ENCODE peak calls at places on chromosomes 4 and X, in five cellular contexts. O, I, H, M and W are unnamed samples.

GRCh38 chr4:107719211-107719926 is 665 bp downstream of the PAPSS1 start:
- DNase-seq in O (no peak), I (no peak), H (peak), M (peak), W (peak)

GRCh38 chrX:71099736-71100135 is 4.1 kb downstream of the FOXO4 start:
- DNase-seq in O (no peak), I (peak), H (no peak), M (no peak), W (no peak)

GRCh38 chrX:76915836-76916235 is 488.3 kb downstream of the MAGEE1 start:
- DNase-seq in O (no peak), I (no peak), H (no peak), M (no peak), W (no peak)

GRCh38 chrX:151633157-151633556 is 62.1 kb upstream of the PRRG3 start:
- DNase-seq in O (no peak), I (no peak), H (no peak), M (no peak), W (no peak)

GRCh38 chrX:23246001-23246400 is 88.6 kb upstream of the PTCHD1 start:
- DNase-seq in O (no peak), I (no peak), H (no peak), M (no peak), W (peak)

GRCh38 chr4:33407496-33407895 is 2687.3 kb downstream of the PCDH7 start:
- DNase-seq in O (no peak), I (no peak), H (no peak), M (peak), W (no peak)

GRCh38 chrX:93874554-93874953 is 200.5 kb downstream of the FAM133A start:
- DNase-seq in O (peak), I (no peak), H (no peak), M (peak), W (peak)

GRCh38 chr4:85368932-85369331 is 106.0 kb upstream of the ARHGAP24 start:
- DNase-seq in O (no peak), I (no peak), H (no peak), M (no peak), W (no peak)

GRCh38 chr4:2696423-2696822 is 59.7 kb downstream of the TNIP2 start:
- DNase-seq in O (no peak), I (no peak), H (no peak), M (no peak), W (no peak)

GRCh38 chr4:19205853-19206252 is 1045.9 kb upstream of the SLIT2 start:
- DNase-seq in O (no peak), I (no peak), H (no peak), M (no peak), W (no peak)

GRCh38 chr4:61204353-61204752 is 4.2 kb downstream of the ADGRL3 start:
- DNase-seq in O (peak), I (no peak), H (peak), M (peak), W (peak)

GRCh38 chrX:7330971-7331746 is 183.2 kb upstream of the PUDP start:
- DNase-seq in O (no peak), I (no peak), H (peak), M (peak), W (peak)

GRCh38 chr4:37970702-37971101 is 10.5 kb downstream of the PTTG2 start:
- DNase-seq in O (no peak), I (peak), H (peak), M (peak), W (no peak)

GRCh38 chr4:128823025-128823661 is 13.6 kb downstream of the JADE1 start:
- DNase-seq in O (no peak), I (no peak), H (peak), M (peak), W (peak)

GRCh38 chr4:77040265-77040664 is 35.5 kb downstream of the CCNI start:
- DNase-seq in O (no peak), I (no peak), H (peak), M (peak), W (peak)

GRCh38 chrX:114583646-114584433 is at the start of gene HTR2C:
- DNase-seq in O (no peak), I (no peak), H (no peak), M (no peak), W (no peak)

GRCh38 chr4:16819652-16820051 is 78.8 kb downstream of the LDB2 start:
- DNase-seq in O (no peak), I (no peak), H (no peak), M (no peak), W (no peak)

GRCh38 chr4:3128976-3129375 is 54.5 kb downstream of the HTT start:
- DNase-seq in O (no peak), I (no peak), H (peak), M (no peak), W (no peak)

GRCh38 chrX:41090568-41091238 is 5.5 kb downstream of the USP9X start:
- DNase-seq in O (no peak), I (no peak), H (peak), M (no peak), W (peak)

GRCh38 chr4:6896035-6896434 is 13.6 kb upstream of the TBC1D14 start:
- DNase-seq in O (no peak), I (no peak), H (no peak), M (no peak), W (no peak)

GRCh38 chr4:831483-831805 is 5.5 kb upstream of the CPLX1 start:
- DNase-seq in O (no peak), I (no peak), H (no peak), M (no peak), W (no peak)

GRCh38 chr4:57270350-57270749 is 160.2 kb upstream of the IGFBP7 start:
- DNase-seq in O (no peak), I (no peak), H (no peak), M (peak), W (no peak)

GRCh38 chr4:23068287-23068686 is 375.6 kb downstream of the GBA3 start:
- DNase-seq in O (no peak), I (no peak), H (no peak), M (no peak), W (no peak)

GRCh38 chr4:8045909-8046308 is 106.2 kb upstream of the AFAP1 start:
- DNase-seq in O (no peak), I (no peak), H (no peak), M (no peak), W (no peak)

GRCh38 chr4:3299538-3300197 is 6.8 kb downstream of the RGS12 start:
- DNase-seq in O (no peak), I (no peak), H (no peak), M (no peak), W (no peak)

GRCh38 chr4:86592553-86593249 is 1.4 kb upstream of the PTPN13 start:
- DNase-seq in O (no peak), I (no peak), H (peak), M (peak), W (peak)

GRCh38 chr4:150849016-150849415 is 166.1 kb downstream of the LRBA start:
- DNase-seq in O (no peak), I (no peak), H (no peak), M (peak), W (no peak)

GRCh38 chr4:2484993-2485392 is 16.1 kb downstream of the RNF4 start:
- DNase-seq in O (no peak), I (no peak), H (no peak), M (peak), W (no peak)

GRCh38 chr4:168880811-168881595 is 129.1 kb downstream of the CBR4 start:
- DNase-seq in O (no peak), I (no peak), H (no peak), M (peak), W (peak)

GRCh38 chr4:1494416-1495315 is 88.4 kb upstream of the NKX1-1 start:
- DNase-seq in O (no peak), I (no peak), H (no peak), M (no peak), W (no peak)

GRCh38 chr4:76758290-76758882 is 139.6 kb downstream of the SOWAHB start:
- DNase-seq in O (peak), I (no peak), H (peak), M (peak), W (peak)

GRCh38 chr4:72567821-72568620 is 1.0 kb downstream of the ADAMTS3 start:
- DNase-seq in O (peak), I (peak), H (peak), M (peak), W (peak)

GRCh38 chrX:143781103-143781502 is 60.6 kb upstream of the SPANXN2 start:
- DNase-seq in O (no peak), I (no peak), H (no peak), M (no peak), W (peak)

GRCh38 chr4:37358748-37359147 is 114.2 kb downstream of the NWD2 start:
- DNase-seq in O (no peak), I (no peak), H (no peak), M (no peak), W (no peak)

GRCh38 chr4:94139931-94140612 is 67.6 kb upstream of the SMARCAD1 start:
- DNase-seq in O (no peak), I (no peak), H (no peak), M (no peak), W (no peak)

GRCh38 chr4:8709050-8709728 is 116.6 kb downstream of the CPZ start:
- DNase-seq in O (no peak), I (no peak), H (no peak), M (no peak), W (no peak)

GRCh38 chr4:4408132-4408523 is 21.2 kb downstream of the NSG1 start:
- DNase-seq in O (no peak), I (no peak), H (no peak), M (no peak), W (no peak)

GRCh38 chrX:119015407-119016242 is 41.2 kb downstream of the LONRF3 start:
- DNase-seq in O (no peak), I (no peak), H (peak), M (peak), W (peak)

GRCh38 chrX:38117485-38117884 is 103.2 kb downstream of the SRPX start:
- DNase-seq in O (no peak), I (no peak), H (peak), M (no peak), W (no peak)

GRCh38 chr4:38989487-38989886 is 42.7 kb downstream of the TMEM156 start:
- DNase-seq in O (no peak), I (no peak), H (peak), M (no peak), W (no peak)

GRCh38 chrX:133265331-133265730 is 47.2 kb upstream of the TFDP3 start:
- DNase-seq in O (peak), I (peak), H (no peak), M (peak), W (peak)
- H3K4me3 ChIP-seq in O (no peak), I (no peak), H (no peak), M (no peak), W (no peak)

GRCh38 chrX:56995271-56995994 is at the start of gene SPIN3:
- DNase-seq in O (peak), I (peak), H (peak), M (peak), W (peak)
- H3K14ac ChIP-seq in O (no peak), I (no peak), H (peak), M (peak), W (peak)

DNA sequence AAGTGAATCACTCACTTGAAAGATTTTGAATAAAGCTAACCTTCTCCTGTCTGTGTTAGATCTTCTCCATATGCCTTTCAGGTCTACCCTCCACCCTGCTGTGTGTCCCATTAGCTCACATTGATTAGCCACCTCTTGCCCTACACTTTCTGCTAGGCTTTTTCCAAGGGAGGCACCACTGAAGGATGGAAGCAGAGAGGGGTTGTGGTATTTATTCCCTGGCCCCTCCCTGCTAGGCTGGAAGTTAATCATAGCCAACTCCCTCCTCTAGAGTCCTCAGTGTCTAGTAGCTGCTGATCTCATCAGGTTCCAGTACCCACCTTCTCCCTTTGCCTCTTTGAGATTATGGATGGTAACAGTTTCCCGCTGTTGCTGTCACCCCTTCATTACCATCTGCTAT is 8.9 kb upstream of the SMIM43 start:
- DNase-seq in O (no peak), I (no peak), H (no peak), M (no peak), W (no peak)
- H3K27ac ChIP-seq in O (no peak), I (no peak), H (no peak), M (no peak), W (no peak)

GRCh38 chr4:145734051-145734450 is 54.1 kb downstream of the C4orf51 start:
- DNase-seq in O (no peak), I (no peak), H (no peak), M (peak), W (peak)
- H3K4me3 ChIP-seq in O (no peak), I (no peak), H (peak), M (no peak), W (peak)

DNA sequence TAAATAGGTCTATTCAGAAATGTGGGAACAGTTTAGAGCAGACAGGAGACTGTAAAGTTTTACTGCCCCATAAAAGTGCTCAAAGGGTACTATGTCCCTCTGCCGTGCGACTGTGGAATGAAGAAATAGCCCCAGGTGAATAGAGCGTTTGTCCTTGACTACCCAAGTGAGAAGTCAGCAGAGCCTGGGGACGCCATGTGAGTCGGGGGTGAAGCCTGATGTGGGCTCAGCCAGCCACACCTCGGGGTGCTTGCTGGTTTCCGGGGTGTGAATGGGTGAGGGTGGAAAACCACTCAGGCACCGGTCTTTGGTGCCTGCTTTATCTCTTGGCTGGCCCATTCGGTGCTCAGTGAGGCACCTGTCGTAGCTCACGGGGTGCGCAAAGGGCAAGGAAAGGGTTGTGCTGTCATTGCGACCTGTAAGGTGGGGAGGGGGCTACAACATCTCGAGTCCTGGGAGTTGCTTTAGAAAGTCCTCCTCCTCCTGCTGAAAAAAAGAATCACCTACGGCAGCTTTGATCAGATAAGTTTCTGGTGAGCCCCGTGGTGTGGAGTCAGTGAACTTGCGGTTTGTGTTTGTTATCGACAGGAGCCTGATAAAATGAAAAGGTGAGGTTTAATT is 895 bp downstream of the TRIM2 start:
- DNase-seq in O (no peak), I (no peak), H (no peak), M (peak), W (no peak)
- H3K14ac ChIP-seq in O (no peak), I (no peak), H (no peak), M (no peak), W (peak)

GRCh38 chr4:99383833-99384392 is 31.4 kb upstream of the ADH1C start:
- DNase-seq in O (no peak), I (no peak), H (peak), M (no peak), W (no peak)
- H3K27ac ChIP-seq in O (no peak), I (no peak), H (peak), M (no peak), W (no peak)

DNA sequence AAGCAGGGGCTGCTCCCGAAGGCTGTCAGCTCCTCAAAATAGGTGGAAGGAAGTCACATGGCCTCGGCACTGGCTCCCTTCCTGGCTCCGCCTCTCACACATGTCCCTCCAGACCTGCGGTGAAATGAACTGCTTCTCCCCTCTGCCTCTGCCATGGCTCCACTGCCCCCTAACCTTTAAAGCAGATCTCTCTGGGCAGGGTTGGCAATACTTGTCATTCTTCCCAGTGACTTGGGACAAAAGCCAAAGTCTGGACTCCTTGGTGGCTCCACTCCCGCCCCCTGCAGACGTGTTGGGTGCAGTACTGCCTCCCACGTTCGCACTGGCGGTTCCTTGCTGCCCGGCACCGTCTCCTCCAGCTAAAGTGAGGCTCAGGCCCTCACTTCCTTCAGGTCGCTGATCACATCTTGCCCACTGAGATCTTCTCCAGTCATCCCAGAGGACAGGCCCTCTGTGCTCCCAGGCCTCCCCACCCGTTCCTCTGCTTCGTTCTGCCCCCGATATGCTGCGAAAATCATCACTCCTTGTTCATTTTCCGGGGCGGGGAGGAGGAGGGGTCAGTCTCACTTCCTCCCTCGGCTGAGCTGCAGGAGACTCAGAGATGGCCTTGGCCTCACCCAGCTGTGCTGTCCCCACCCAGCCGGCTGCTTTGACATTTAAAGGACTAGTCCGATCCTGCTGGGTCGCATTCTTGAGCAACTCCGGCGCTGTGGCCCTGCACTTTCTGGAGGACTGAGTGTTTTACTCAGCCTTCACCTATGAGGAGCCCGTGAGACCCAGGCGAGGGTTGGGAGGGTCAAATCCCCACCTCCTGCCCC is 97.4 kb downstream of the PHKA2 start:
- DNase-seq in O (peak), I (no peak), H (peak), M (peak), W (peak)
- H3K4me3 ChIP-seq in O (peak), I (peak), H (peak), M (peak), W (peak)

GRCh38 chr4:184262901-184263300 is 45.2 kb upstream of the ENPP6 start:
- DNase-seq in O (no peak), I (no peak), H (peak), M (no peak), W (peak)
- H3K14ac ChIP-seq in O (no peak), I (no peak), H (no peak), M (no peak), W (no peak)